ENCODE peak calls at places on chromosome 1, in six cellular contexts. R is A549, E is IMR-90, Q is SK-N-SH, F is HepG2, G is GM12878. B is an unnamed sample.

GRCh38 chr1:230797376-230798186 is 50.4 kb downstream of the CAPN9 start:
- DNase-seq in G (no peak), R (peak), F (peak), E (peak), Q (peak), B (peak)

GRCh38 chr1:44263191-44263944 is 50.1 kb downstream of the DMAP1 start:
- DNase-seq in Q (no peak), E (no peak), R (no peak), G (no peak), F (no peak), B (no peak)

GRCh38 chr1:1347026-1347595 is 2.1 kb downstream of the DVL1 start:
- DNase-seq in E (no peak), Q (no peak), F (no peak), G (no peak), R (no peak), B (no peak)

GRCh38 chr1:43986712-43987111 is 4.7 kb upstream of the CCDC24 start:
- DNase-seq in G (no peak), Q (no peak), R (no peak), F (no peak), E (no peak), B (no peak)

GRCh38 chr1:161166669-161167548 is 683 bp downstream of the PPOX start:
- DNase-seq in E (no peak), G (no peak), Q (peak), R (no peak), F (no peak), B (peak)

GRCh38 chr1:208601569-208601968 is 357.4 kb upstream of the PLXNA2 start:
- DNase-seq in G (no peak), R (no peak), F (no peak), E (no peak), Q (no peak), B (no peak)

GRCh38 chr1:22709891-22710687 is 550 bp upstream of the EPHB2 start:
- DNase-seq in E (peak), Q (peak), R (peak), F (no peak), G (no peak), B (peak)

GRCh38 chr1:201184734-201185453 is 5.7 kb upstream of the IGFN1 start:
- DNase-seq in E (peak), R (peak), F (peak), G (no peak), Q (peak), B (peak)

GRCh38 chr1:69167876-69168275 is 399.8 kb upstream of the LRRC7 start:
- DNase-seq in E (no peak), F (no peak), G (no peak), R (no peak), Q (no peak), B (no peak)

GRCh38 chr1:107692580-107693345 is 272.2 kb downstream of the VAV3 start:
- DNase-seq in E (no peak), F (no peak), G (no peak), Q (peak), R (no peak), B (no peak)

GRCh38 chr1:42934111-42934510 is 24.6 kb downstream of the SLC2A1 start:
- DNase-seq in Q (no peak), F (no peak), R (no peak), G (no peak), E (no peak), B (no peak)

GRCh38 chr1:76330993-76331603 is 256.6 kb downstream of the ST6GALNAC3 start:
- DNase-seq in R (peak), Q (peak), E (peak), F (peak), G (no peak), B (peak)

GRCh38 chr1:61387829-61388228 is 305.5 kb downstream of the NFIA start:
- DNase-seq in Q (no peak), G (no peak), F (no peak), E (no peak), R (no peak), B (no peak)

GRCh38 chr1:187306671-187307415 is 478.1 kb downstream of the PLA2G4A start:
- DNase-seq in F (no peak), R (no peak), Q (no peak), E (no peak), G (no peak), B (no peak)

GRCh38 chr1:39524591-39525365 is 33.3 kb downstream of the BMP8A start:
- DNase-seq in Q (no peak), G (no peak), R (no peak), E (no peak), F (no peak), B (no peak)

GRCh38 chr1:15883326-15883725 is 35.8 kb downstream of the SPEN start:
- DNase-seq in E (no peak), Q (no peak), G (no peak), R (no peak), F (no peak), B (no peak)

GRCh38 chr1:108897865-108898720 is 21.3 kb downstream of the GPSM2 start:
- DNase-seq in Q (peak), F (peak), R (peak), G (no peak), E (peak), B (peak)

GRCh38 chr1:198523183-198523942 is 17.1 kb downstream of the ATP6V1G3 start:
- DNase-seq in F (no peak), R (no peak), E (no peak), Q (no peak), G (no peak), B (no peak)

GRCh38 chr1:43849670-43850069 is 83.9 kb upstream of the ARTN start:
- DNase-seq in E (no peak), R (no peak), F (no peak), Q (no peak), G (no peak), B (no peak)

GRCh38 chr1:12549460-12550349 is 68.3 kb downstream of the DHRS3 start:
- DNase-seq in R (peak), F (peak), Q (no peak), G (no peak), E (peak), B (peak)

GRCh38 chr1:11337536-11338350 is 64.7 kb downstream of the UBIAD1 start:
- DNase-seq in Q (peak), R (peak), G (no peak), F (peak), E (no peak), B (peak)

GRCh38 chr1:61058477-61059245 is 23.7 kb upstream of the NFIA start:
- DNase-seq in E (peak), Q (no peak), G (no peak), R (no peak), F (no peak), B (no peak)

GRCh38 chr1:89759036-89759435 is 61.8 kb upstream of the LRRC8D start:
- DNase-seq in F (no peak), Q (no peak), E (no peak), G (no peak), R (no peak), B (no peak)

GRCh38 chr1:86436041-86436440 is 12.1 kb downstream of the CLCA2 start:
- DNase-seq in F (no peak), G (no peak), Q (no peak), R (no peak), E (no peak), B (no peak)

GRCh38 chr1:167819849-167820683 is 93.9 kb downstream of the ADCY10 start:
- DNase-seq in R (peak), E (peak), G (no peak), F (no peak), Q (peak), B (peak)

GRCh38 chr1:42730988-42731387 is 9.0 kb downstream of the CLDN19 start:
- DNase-seq in G (no peak), E (no peak), F (no peak), R (no peak), Q (peak), B (peak)

GRCh38 chr1:201139306-201139705 is 12.3 kb upstream of the ASCL5 start:
- DNase-seq in Q (no peak), G (no peak), F (no peak), R (no peak), E (no peak), B (no peak)

GRCh38 chr1:58436615-58437297 is 109.8 kb downstream of the OMA1 start:
- DNase-seq in R (no peak), Q (no peak), F (no peak), E (no peak), G (no peak), B (peak)

GRCh38 chr1:59516881-59517280 is 220.0 kb downstream of the FGGY start:
- DNase-seq in R (no peak), F (no peak), Q (no peak), E (no peak), G (no peak), B (no peak)

GRCh38 chr1:30603081-30603858 is 120.1 kb downstream of the MATN1 start:
- DNase-seq in G (no peak), R (no peak), Q (no peak), F (no peak), E (no peak), B (no peak)

GRCh38 chr1:2462819-2463218 is 13.3 kb upstream of the PLCH2 start:
- DNase-seq in E (no peak), F (no peak), Q (no peak), R (no peak), G (no peak), B (no peak)

GRCh38 chr1:199646761-199647160 is 380.7 kb upstream of the NR5A2 start:
- DNase-seq in F (peak), Q (peak), G (no peak), R (no peak), E (no peak), B (no peak)

GRCh38 chr1:247738315-247738714 is at the start of gene OR14K1:
- DNase-seq in R (no peak), G (no peak), F (no peak), E (no peak), Q (no peak), B (no peak)

GRCh38 chr1:19750101-19750881 is 49.4 kb downstream of the TMCO4 start:
- DNase-seq in E (peak), R (no peak), G (no peak), Q (no peak), F (no peak), B (no peak)

GRCh38 chr1:22893292-22893691 is 79.4 kb downstream of the LACTBL1 start:
- DNase-seq in Q (no peak), E (no peak), R (no peak), G (no peak), F (no peak), B (no peak)

GRCh38 chr1:227604446-227604845 is 41.1 kb downstream of the ZNF678 start:
- DNase-seq in F (no peak), G (no peak), E (no peak), R (no peak), Q (no peak), B (no peak)

GRCh38 chr1:149903836-149904491 is 4.6 kb downstream of the BOLA1 start:
- DNase-seq in G (no peak), E (no peak), Q (no peak), R (no peak), F (no peak), B (no peak)

GRCh38 chr1:192903142-192903541 is 94.3 kb downstream of the RGS2 start:
- DNase-seq in R (no peak), E (no peak), Q (no peak), F (no peak), G (no peak), B (no peak)

GRCh38 chr1:192906334-192906733 is 97.5 kb downstream of the RGS2 start:
- DNase-seq in F (no peak), Q (no peak), E (no peak), G (no peak), R (no peak), B (no peak)

GRCh38 chr1:192905049-192905448 is 96.2 kb downstream of the RGS2 start:
- DNase-seq in R (no peak), Q (no peak), F (no peak), G (no peak), E (no peak), B (no peak)

GRCh38 chr1:192901500-192901899 is 92.7 kb downstream of the RGS2 start:
- DNase-seq in F (no peak), Q (no peak), G (no peak), R (no peak), E (no peak), B (no peak)

DNA sequence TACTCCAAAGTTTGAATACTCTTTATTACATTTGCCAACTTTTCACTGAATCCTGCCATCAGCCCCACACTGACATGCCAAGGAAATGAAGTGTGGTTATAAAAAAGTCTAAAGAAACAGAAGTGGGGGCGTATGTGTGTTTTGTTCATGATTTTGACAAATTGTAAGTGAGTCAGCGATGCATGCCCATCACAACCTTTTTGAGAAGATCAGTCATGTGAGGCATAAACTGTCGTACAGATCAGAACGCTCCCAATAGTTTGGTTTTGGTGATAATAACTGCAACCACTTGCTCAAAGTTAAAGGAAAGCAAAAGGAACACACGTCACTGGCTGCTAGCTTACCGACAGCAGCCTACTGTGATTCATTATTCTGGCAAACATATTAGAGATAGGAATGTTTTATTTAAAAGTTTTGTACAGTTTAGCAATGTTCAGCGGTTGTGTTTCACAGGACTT is 95.6 kb downstream of the RGS2 start:
- DNase-seq in R (peak), E (peak), Q (no peak), G (no peak), F (no peak), B (no peak)
- TF ChIP-seq SMC3 in R (no peak), E (no peak), Q (no peak), G (no peak), F (no peak), B (no peak)

GRCh38 chr1:205455581-205456382 is at the start of gene BLACAT1:
- DNase-seq in F (no peak), E (no peak), Q (no peak), G (no peak), R (no peak), B (no peak)
- H3K4me3 ChIP-seq in F (peak), E (no peak), Q (no peak), G (no peak), R (peak), B (no peak)

DNA sequence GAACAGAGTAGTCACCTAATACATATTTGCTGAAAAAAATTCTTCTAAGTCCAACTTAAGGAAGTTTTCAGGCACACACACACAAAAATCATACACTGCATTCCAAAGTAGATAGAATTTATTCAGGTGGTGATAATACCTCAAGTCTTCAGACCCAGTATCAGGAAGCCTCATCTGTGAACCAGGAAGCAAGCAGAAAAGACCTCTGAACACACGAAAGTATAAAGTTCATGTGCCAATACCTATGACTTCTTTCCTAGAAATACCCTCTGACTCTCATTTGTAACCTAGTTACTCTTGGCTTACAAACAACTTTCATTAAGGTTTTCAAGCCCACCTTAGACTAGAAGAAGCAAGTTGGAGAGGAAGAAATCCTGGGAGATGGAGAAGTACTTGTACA is 35.7 kb upstream of the IFNLR1 start:
- DNase-seq in F (no peak), R (no peak), G (no peak), E (no peak), Q (no peak), B (no peak)
- TF ChIP-seq SMC3 in F (no peak), R (no peak), G (no peak), E (no peak), Q (no peak), B (no peak)

DNA sequence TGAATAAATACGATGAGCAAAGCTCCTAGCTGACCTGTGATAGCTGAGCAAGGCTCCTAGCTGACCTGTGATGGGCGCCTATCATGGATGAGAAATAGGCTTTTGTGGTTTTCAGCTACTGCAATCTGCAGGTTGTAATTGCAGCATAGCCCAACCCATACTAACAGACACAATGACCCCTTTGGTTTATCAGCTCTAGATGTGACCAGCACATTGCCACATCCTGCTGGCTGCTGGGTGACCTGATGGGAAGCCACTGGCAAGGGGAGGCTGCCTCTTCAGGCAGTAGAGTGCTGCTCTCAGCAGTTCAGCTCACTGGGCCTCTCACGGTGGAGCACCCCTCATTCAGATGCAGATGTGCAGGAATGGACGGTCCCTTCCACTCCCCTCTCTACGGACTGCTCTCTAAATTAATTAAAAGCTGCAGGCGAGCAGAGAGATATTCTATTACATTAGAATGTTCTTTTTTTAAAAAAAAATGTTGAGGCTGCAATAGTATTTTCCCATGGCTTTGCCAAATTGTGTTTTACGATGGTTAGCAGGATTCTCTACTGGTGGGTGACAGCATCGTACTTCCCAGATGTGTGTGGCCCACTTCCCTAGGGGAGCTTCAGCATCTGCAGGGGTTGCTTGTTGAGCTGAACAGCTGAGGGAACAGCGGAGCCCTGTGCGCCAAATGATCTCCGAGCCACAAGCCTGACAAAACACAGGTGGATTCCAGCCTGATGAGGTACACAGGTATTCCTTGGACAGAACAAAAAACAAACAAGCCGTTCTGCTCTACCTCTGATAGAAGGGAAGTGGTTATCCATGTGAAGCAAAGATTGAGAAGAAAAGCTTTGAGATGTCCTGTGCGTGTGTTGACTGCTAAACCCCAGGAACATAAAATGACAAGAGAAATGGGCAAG is 65.0 kb downstream of the SYT6 start:
- DNase-seq in F (no peak), Q (peak), G (no peak), R (no peak), E (no peak), B (no peak)
- H3K4me3 ChIP-seq in F (no peak), Q (no peak), G (no peak), R (no peak), E (no peak), B (no peak)

DNA sequence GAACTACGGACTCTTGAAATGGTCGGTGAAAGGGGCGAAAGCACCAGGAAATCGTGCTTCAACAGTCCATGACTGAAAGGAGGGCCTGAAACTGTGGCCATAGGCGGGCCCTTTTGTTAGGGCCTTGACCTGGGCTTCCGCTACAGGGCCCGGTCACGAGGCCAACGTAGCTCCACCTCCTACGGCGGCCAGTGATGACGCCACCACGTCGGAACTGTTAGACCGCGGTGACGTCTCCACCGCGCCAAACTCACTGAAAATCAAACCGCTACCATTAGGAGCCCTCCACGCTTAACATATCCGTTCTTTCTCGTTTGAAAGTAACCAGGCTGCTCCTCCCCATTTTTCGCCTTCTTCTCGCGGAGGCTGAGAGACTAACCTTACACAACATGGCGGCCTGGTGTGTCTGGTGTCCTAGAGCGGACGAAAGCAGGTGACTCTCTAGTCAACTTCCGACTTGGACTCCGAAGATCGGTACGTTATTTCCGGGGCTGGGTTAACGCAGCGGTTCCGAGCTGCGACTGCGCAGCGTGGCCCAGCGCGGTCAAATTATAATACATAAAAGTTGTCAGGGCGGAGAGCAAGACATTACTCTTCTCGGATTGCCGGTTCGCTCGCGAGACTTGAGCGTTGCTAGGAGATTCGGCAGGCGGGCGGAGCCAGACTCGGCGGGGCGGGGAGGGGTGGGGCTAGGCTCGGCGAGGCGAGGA is 376 bp upstream of the CACYBP start:
- DNase-seq in E (peak), Q (peak), F (peak), R (peak), G (peak), B (peak)
- TF ChIP-seq SMC3 in E (no peak), Q (no peak), F (no peak), R (no peak), G (no peak), B (no peak)

DNA sequence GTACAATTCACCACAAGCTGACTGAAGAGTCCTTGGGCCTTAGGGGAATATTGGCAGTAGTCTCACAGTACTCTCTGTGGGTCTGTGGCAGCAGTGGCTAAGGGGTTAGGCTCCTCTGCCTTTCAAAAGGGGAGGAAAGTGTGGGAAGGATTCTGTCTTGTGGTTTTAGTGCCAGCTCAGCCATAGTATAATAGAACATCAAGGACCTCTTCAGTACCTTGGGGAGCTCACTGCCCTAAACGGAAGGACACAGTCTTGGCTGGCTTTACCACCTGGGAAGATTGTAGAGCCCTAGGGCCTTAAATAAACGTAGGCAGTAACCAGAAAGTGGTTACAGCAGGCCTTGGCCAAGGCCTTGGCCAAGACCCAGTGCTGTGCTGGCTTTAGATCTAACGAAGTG is 265.7 kb downstream of the COL11A1 start:
- DNase-seq in E (no peak), R (no peak), Q (no peak), G (no peak), F (no peak), B (no peak)
- H3K4me3 ChIP-seq in E (no peak), R (no peak), Q (no peak), G (no peak), F (no peak), B (no peak)

GRCh38 chr1:110241516-110241915 is 31.4 kb downstream of the KCNC4 start:
- DNase-seq in F (no peak), Q (no peak), E (no peak), G (no peak), R (no peak), B (no peak)

GRCh38 chr1:110243146-110243545 is 33.0 kb downstream of the KCNC4 start:
- DNase-seq in G (no peak), F (no peak), R (no peak), Q (no peak), E (no peak), B (no peak)

GRCh38 chr1:110242731-110243130 is 32.6 kb downstream of the KCNC4 start:
- DNase-seq in F (no peak), Q (no peak), E (no peak), R (no peak), G (no peak), B (no peak)

GRCh38 chr1:110240476-110241210 is 30.5 kb downstream of the KCNC4 start:
- DNase-seq in R (no peak), Q (peak), G (no peak), E (no peak), F (no peak), B (no peak)

GRCh38 chr1:110242062-110242461 is 31.9 kb downstream of the KCNC4 start:
- DNase-seq in E (no peak), F (no peak), R (no peak), Q (no peak), G (no peak), B (no peak)
- TF ChIP-seq SMC3 in E (no peak), F (no peak), R (no peak), Q (no peak), G (no peak), B (no peak)

B was measured in K562.